ENCODE peak calls at places on chromosomes 12 and 14, in ten cellular contexts. V is fibroblast of mammary gland; A is CD8-positive, alpha-beta T cell; N is foreskin fibroblast; X is adrenal gland; U is IMR-90; L is HFF-Myc; K is epithelial cell of esophagus; T is fibroblast of pulmonary artery; M is fibroblast of lung. B is an unnamed sample.

GRCh38 chr12:106081606-106082005 is 57.1 kb downstream of the NUAK1 start:
- DNase-seq in N (peak), U (peak), K (no peak), L (no peak), M (no peak), A (no peak), X (no peak), V (no peak), T (no peak), B (no peak)

GRCh38 chr12:55724226-55724939 is 4.2 kb downstream of the RDH5 start:
- DNase-seq in M (peak), L (no peak), K (peak), N (peak), X (peak), A (no peak), U (peak), T (peak), V (peak), B (no peak)

GRCh38 chr14:61269321-61270083 is 11.6 kb downstream of the TMEM30B start:
- DNase-seq in A (peak), U (peak), V (peak), T (peak), N (peak), K (peak), L (peak), M (peak), X (peak), B (peak)

GRCh38 chr14:33509927-33510535 is 440.8 kb downstream of the EGLN3 start:
- DNase-seq in M (peak), U (no peak), V (peak), X (peak), K (peak), L (no peak), A (no peak), T (peak), N (peak), B (peak)

GRCh38 chr12:128810182-128811127 is 13.3 kb downstream of the SLC15A4 start:
- DNase-seq in T (no peak), V (peak), A (no peak), N (peak), L (no peak), M (no peak), K (no peak), X (no peak), U (no peak), B (no peak)

GRCh38 chr12:19847294-19848059 is 408.2 kb downstream of the AEBP2 start:
- DNase-seq in V (peak), M (peak), L (no peak), A (no peak), N (no peak), T (peak), K (no peak), U (peak), X (peak), B (peak)

GRCh38 chr12:54384591-54385041 is at the start of gene ZNF385A:
- DNase-seq in L (no peak), N (no peak), M (no peak), A (no peak), T (no peak), V (no peak), U (no peak), X (no peak), K (no peak), B (no peak)

GRCh38 chr14:66884149-66884548 is 305.1 kb upstream of the GARIN2 start:
- DNase-seq in N (no peak), V (no peak), L (no peak), M (no peak), T (no peak), U (no peak), K (no peak), A (no peak), X (no peak), B (no peak)

GRCh38 chr14:86858043-86858442 is 1134.9 kb downstream of the GALC start:
- DNase-seq in A (no peak), V (no peak), U (peak), N (peak), M (peak), X (no peak), K (no peak), T (peak), L (peak), B (peak)

GRCh38 chr14:51581017-51581881 is 70.5 kb upstream of the FRMD6 start:
- DNase-seq in M (peak), N (peak), K (peak), X (no peak), U (peak), L (no peak), V (peak), T (peak), A (no peak), B (peak)

GRCh38 chr14:102898776-102899515 is 23.5 kb upstream of the AMN start:
- DNase-seq in K (no peak), A (no peak), U (no peak), N (no peak), V (no peak), T (no peak), L (no peak), M (no peak), X (no peak), B (no peak)

GRCh38 chr14:32813401-32813800 is 125.3 kb upstream of the NPAS3 start:
- DNase-seq in N (no peak), K (no peak), A (no peak), V (no peak), T (no peak), M (no peak), L (no peak), U (no peak), X (no peak), B (peak)

GRCh38 chr12:96185914-96186313 is 8.3 kb upstream of the ELK3 start:
- DNase-seq in U (no peak), A (no peak), X (no peak), K (no peak), N (no peak), M (no peak), V (no peak), L (no peak), T (no peak), B (no peak)

GRCh38 chr14:93207468-93208308 is 632 bp downstream of the UBR7 start:
- DNase-seq in N (peak), L (no peak), A (no peak), U (peak), X (peak), M (peak), T (peak), V (peak), K (peak), B (no peak)

GRCh38 chr12:91817512-91817911 is 328.1 kb downstream of the BTG1 start:
- DNase-seq in L (no peak), X (no peak), K (peak), V (peak), T (peak), A (no peak), N (peak), U (no peak), M (no peak), B (peak)

GRCh38 chr12:123897221-123897620 is 75.4 kb downstream of the CCDC92 start:
- DNase-seq in X (no peak), T (peak), V (peak), L (peak), M (peak), N (peak), U (peak), K (peak), A (no peak), B (peak)

GRCh38 chr12:124350491-124350890 is 55.6 kb downstream of the RFLNA start:
- DNase-seq in V (no peak), X (no peak), K (no peak), L (no peak), U (no peak), M (no peak), T (no peak), A (no peak), N (no peak), B (no peak)

GRCh38 chr14:34496679-34497513 is 34.9 kb upstream of the SPTSSA start:
- DNase-seq in L (peak), A (no peak), N (peak), X (peak), T (peak), M (peak), K (peak), V (peak), U (peak), B (peak)

GRCh38 chr14:41642402-41643195 is 35.9 kb downstream of the LRFN5 start:
- DNase-seq in N (no peak), U (no peak), T (peak), X (no peak), M (no peak), L (no peak), V (no peak), K (no peak), A (no peak), B (no peak)

GRCh38 chr14:89507926-89508460 is 91.0 kb upstream of the FOXN3 start:
- DNase-seq in V (peak), K (peak), L (no peak), T (peak), U (peak), A (no peak), N (peak), M (peak), X (no peak), B (no peak)

GRCh38 chr12:66500094-66500493 is 178.8 kb downstream of the GRIP1 start:
- DNase-seq in L (no peak), U (no peak), A (no peak), K (no peak), V (no peak), M (no peak), X (no peak), N (no peak), T (no peak), B (no peak)

GRCh38 chr12:57838594-57839302 is 7.8 kb downstream of the CTDSP2 start:
- DNase-seq in X (no peak), V (peak), K (no peak), U (peak), N (peak), L (no peak), A (no peak), M (no peak), T (peak), B (no peak)

GRCh38 chr14:23551266-23552028 is at the start of gene ZFHX2:
- DNase-seq in T (peak), K (peak), X (peak), N (peak), V (peak), A (peak), L (no peak), U (peak), M (peak), B (no peak)

GRCh38 chr12:3139760-3140159 is 62.6 kb downstream of the TSPAN9 start:
- DNase-seq in K (no peak), T (no peak), X (no peak), V (no peak), N (no peak), M (no peak), A (no peak), U (no peak), L (no peak), B (no peak)

GRCh38 chr14:60565211-60565610 is 56.3 kb downstream of the SIX6 start:
- DNase-seq in V (peak), M (peak), K (peak), T (peak), X (no peak), U (peak), L (no peak), N (peak), A (no peak), B (peak)

GRCh38 chr12:11622774-11623375 is 26.6 kb upstream of the ETV6 start:
- DNase-seq in V (no peak), K (no peak), T (no peak), M (no peak), N (peak), U (no peak), X (no peak), A (no peak), L (no peak), B (no peak)

GRCh38 chr12:82650627-82651337 is 35.9 kb upstream of the TMTC2 start:
- DNase-seq in A (no peak), U (no peak), N (peak), X (peak), T (peak), K (peak), V (peak), L (peak), M (peak), B (no peak)

GRCh38 chr12:93166891-93167307 is 210.8 kb upstream of the NUDT4 start:
- DNase-seq in M (no peak), V (no peak), T (no peak), A (no peak), L (no peak), U (no peak), X (no peak), K (no peak), N (no peak), B (no peak)

GRCh38 chr14:69318901-69319475 is 59.0 kb downstream of the GALNT16 start:
- DNase-seq in U (no peak), X (no peak), T (no peak), A (no peak), V (no peak), L (no peak), N (no peak), K (no peak), M (no peak), B (no peak)

GRCh38 chr14:99393059-99393655 is 87.5 kb downstream of the SETD3 start:
- DNase-seq in K (peak), N (peak), X (peak), M (peak), A (no peak), U (peak), L (no peak), T (peak), V (peak), B (no peak)

GRCh38 chr12:59164991-59165718 is 244.9 kb upstream of the LRIG3 start:
- DNase-seq in M (peak), T (peak), U (peak), N (peak), A (no peak), K (peak), V (peak), X (no peak), L (peak), B (peak)

GRCh38 chr14:89025581-89026236 is 201.3 kb downstream of the TTC8 start:
- DNase-seq in T (peak), L (peak), U (peak), N (peak), V (peak), X (no peak), K (no peak), A (no peak), M (peak), B (no peak)

DNA sequence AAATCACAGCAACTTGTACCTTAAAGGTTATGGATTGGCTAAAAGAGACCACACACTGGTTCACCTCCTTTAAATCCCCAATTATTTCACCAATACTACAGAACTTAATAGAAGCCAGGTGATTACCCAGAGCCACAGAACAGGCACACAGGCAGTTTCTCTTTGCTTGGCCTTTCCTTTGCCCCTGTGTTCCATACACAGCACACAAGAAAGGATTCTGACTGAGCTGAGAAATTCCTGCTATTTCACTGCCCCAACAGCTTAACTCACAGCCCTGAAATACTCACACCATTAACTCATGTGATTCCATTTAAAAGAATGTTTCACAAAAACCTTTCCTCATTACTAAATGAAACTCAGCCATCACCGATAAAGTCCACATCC is 133.6 kb downstream of the MED13L start:
- DNase-seq in N (peak), A (no peak), U (peak), T (peak), K (peak), X (no peak), V (peak), M (peak), L (no peak), B (no peak)
- H3K4me3 ChIP-seq in N (no peak), A (no peak), U (no peak), T (no peak), K (no peak), X (no peak), V (no peak), M (no peak), L (no peak), B (no peak)

DNA sequence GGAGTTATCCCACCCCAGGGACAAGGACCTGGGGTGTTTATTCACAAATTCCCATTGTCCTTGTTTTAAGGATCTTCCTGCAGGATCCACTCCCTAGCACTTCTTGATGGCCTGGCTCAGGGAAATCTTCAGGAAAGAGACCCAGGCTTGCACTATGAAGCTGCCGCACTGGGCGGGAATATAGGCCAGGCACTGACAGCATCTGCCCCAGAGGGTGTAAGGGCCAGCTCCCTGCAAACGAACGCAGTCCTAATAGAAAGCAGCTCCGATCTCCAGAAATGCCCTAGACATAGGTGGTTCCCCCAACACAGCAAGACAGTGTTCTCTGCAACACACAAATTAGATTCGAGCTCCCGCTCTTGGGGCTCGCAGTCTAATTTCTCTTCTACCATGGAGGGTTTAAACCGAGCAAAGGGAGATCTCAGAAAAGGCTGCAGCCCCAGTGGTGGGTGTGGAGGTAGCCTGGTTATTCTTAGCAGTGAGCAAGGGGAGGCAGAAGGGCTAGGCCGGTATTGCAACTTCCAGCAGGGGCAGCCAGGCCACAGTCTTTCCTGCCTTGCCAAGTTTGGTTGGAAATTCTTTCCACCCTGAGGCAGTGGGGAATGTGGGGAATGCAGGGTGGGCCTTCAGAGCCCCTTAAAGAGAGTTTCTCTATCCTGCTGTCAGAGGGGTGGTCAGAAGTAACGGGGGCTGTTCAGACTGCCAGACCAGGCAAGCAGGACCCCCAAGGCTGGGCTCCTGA is 16.1 kb upstream of the WSCD2 start:
- DNase-seq in A (no peak), L (no peak), N (no peak), T (no peak), X (no peak), K (no peak), V (no peak), M (no peak), U (no peak), B (no peak)
- TF ChIP-seq CTCF in A (no peak), L (no peak), N (no peak), T (no peak), X (no peak), K (no peak), V (no peak), M (no peak), U (no peak), B (no peak)

GRCh38 chr12:116727902-116728301 is 10.0 kb downstream of the SPRING1 start:
- DNase-seq in M (no peak), T (no peak), X (no peak), L (no peak), V (no peak), A (no peak), U (no peak), N (no peak), K (no peak), B (no peak)
- H3K4me3 ChIP-seq in M (no peak), T (no peak), X (no peak), L (no peak), V (no peak), A (no peak), U (no peak), N (no peak), K (no peak), B (no peak)

GRCh38 chr12:114684870-114685273 is 897 bp upstream of the TBX3 start:
- DNase-seq in T (no peak), L (no peak), U (no peak), X (no peak), K (no peak), V (no peak), A (no peak), N (no peak), M (no peak), B (no peak)

GRCh38 chr12:114682920-114683708 is 861 bp downstream of the TBX3 start:
- DNase-seq in N (peak), T (peak), V (no peak), M (no peak), U (no peak), K (peak), L (no peak), A (no peak), X (peak), B (no peak)

GRCh38 chr12:114683709-114684097 is 272 bp downstream of the TBX3 start:
- DNase-seq in L (no peak), M (no peak), X (no peak), U (no peak), T (no peak), A (no peak), N (no peak), K (no peak), V (no peak), B (no peak)

GRCh38 chr12:114685320-114685781 is 1.4 kb upstream of the TBX3 start:
- DNase-seq in X (no peak), T (no peak), M (no peak), N (peak), K (no peak), L (no peak), V (no peak), A (no peak), U (no peak), B (no peak)

GRCh38 chr12:114684098-114684869 is at the start of gene TBX3:
- DNase-seq in M (peak), K (peak), A (no peak), V (peak), U (peak), T (peak), N (peak), X (peak), L (peak), B (peak)
- TF ChIP-seq CTCF in M (peak), K (peak), A (no peak), V (peak), U (peak), T (peak), N (peak), X (peak), L (peak), B (peak)

GRCh38 chr14:54709867-54710266 is 142.9 kb downstream of the SAMD4A start:
- DNase-seq in K (no peak), X (no peak), M (no peak), U (no peak), N (no peak), V (no peak), A (no peak), L (no peak), T (no peak), B (no peak)

GRCh38 chr14:54713364-54713763 is 146.4 kb downstream of the SAMD4A start:
- DNase-seq in A (no peak), K (no peak), T (peak), M (peak), V (peak), U (peak), L (no peak), X (no peak), N (peak), B (peak)

GRCh38 chr14:54711812-54712211 is 144.9 kb downstream of the SAMD4A start:
- DNase-seq in A (no peak), K (no peak), M (no peak), N (no peak), V (no peak), T (no peak), L (no peak), X (no peak), U (no peak), B (no peak)

GRCh38 chr14:54711312-54711711 is 144.4 kb downstream of the SAMD4A start:
- DNase-seq in K (no peak), U (no peak), L (no peak), V (no peak), M (no peak), N (no peak), X (no peak), T (no peak), A (no peak), B (no peak)

DNA sequence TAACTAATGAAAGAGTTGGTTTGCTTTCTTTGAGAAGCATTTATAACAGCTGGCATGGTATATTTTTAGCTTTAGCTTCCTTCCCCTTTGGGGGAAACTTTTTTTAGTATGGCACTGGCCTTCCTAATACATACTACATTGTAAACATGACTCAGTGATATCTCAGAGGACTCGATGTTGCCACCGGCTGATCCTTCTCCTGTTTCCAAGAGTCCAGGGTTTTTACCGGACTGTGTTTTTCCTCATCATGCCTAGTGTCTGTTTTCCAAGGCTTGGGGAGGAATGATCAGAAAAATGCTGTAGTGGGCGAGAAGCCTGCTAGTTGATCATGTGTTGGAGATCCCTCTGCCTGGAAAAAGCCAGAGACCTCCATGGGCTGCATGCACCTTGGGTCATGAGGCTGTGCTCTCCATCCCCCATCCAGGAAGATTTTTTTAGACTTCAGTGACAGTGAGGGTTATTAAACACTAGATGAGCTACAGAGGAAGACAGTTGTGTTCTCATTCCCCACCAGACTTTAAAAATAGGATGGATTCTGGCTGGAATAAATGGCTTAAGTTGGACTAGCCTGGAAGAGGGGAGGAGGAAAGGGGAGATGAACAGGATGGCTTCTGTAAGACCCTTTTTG is 145.6 kb downstream of the SAMD4A start:
- DNase-seq in N (peak), L (no peak), M (peak), K (no peak), T (peak), A (no peak), X (no peak), U (peak), V (peak), B (no peak)
- H3K4me3 ChIP-seq in N (no peak), L (no peak), M (no peak), K (no peak), T (no peak), A (no peak), X (no peak), U (no peak), V (no peak), B (no peak)

GRCh38 chr14:104356738-104357688 is 218.6 kb downstream of the KIF26A start:
- DNase-seq in N (no peak), A (no peak), T (no peak), X (no peak), K (no peak), U (no peak), M (no peak), V (no peak), L (no peak), B (no peak)
- TF ChIP-seq CTCF in N (no peak), A (no peak), T (no peak), X (no peak), K (no peak), U (no peak), M (no peak), V (no peak), L (no peak), B (no peak)

GRCh38 chr14:75995372-75996041 is 9.9 kb downstream of the IFT43 start:
- DNase-seq in K (no peak), A (no peak), T (peak), L (no peak), N (peak), V (peak), M (peak), U (peak), X (peak), B (no peak)
- H3K4me3 ChIP-seq in K (no peak), A (no peak), T (no peak), L (no peak), N (no peak), V (peak), M (no peak), U (peak), X (no peak), B (no peak)